ENCODE peak calls at places on chromosomes 2 and 18, in ten cellular contexts. X is K562, R is astrocyte, U is GM12878, E is GM23338, S is HCT116, K is fibroblast of lung, Z is DND-41, J is PC-3, C is MM.1S. T is an unnamed sample.

GRCh38 chr2:25879133-25879730 is 945 bp upstream of the ASXL2 start:
- DNase-seq in X (no peak), R (peak; percentile 70), U (no peak), E (no peak), S (no peak), K (peak; percentile 47), Z (no peak), J (peak; percentile 89), C (no peak), T (peak; percentile 45)

GRCh38 chr2:134367915-134368911 is 114.3 kb downstream of the MGAT5 start:
- DNase-seq in X (no peak), R (peak; percentile 82), U (no peak), E (no peak), S (no peak), K (peak; percentile 51), Z (peak; percentile 60), J (no peak), C (no peak), T (peak; percentile 18)

GRCh38 chr2:9112079-9112721 is 94.4 kb upstream of the ASAP2 start:
- DNase-seq in X (peak; percentile 76), R (peak; percentile 91), U (no peak), E (no peak), S (peak; percentile 57), K (peak; percentile 89), Z (no peak), J (peak; percentile 97), C (no peak), T (peak; percentile 85)

GRCh38 chr2:188937228-188938220 is 36.6 kb upstream of the COL3A1 start:
- DNase-seq in X (no peak), R (peak; percentile 47), U (no peak), E (no peak), S (no peak), K (peak; percentile 85), Z (no peak), J (peak; percentile 5), C (no peak), T (no peak)

GRCh38 chr2:232058063-232058877 is 96.8 kb downstream of the DIS3L2 start:
- DNase-seq in X (no peak), R (no peak), U (no peak), E (no peak), S (no peak), K (no peak), Z (no peak), J (no peak), C (no peak), T (no peak)

GRCh38 chr2:160721089-160722040 is 227.8 kb upstream of the RBMS1 start:
- DNase-seq in X (no peak), R (peak; percentile 62), U (no peak), E (no peak), S (no peak), K (no peak), Z (no peak), J (no peak), C (no peak), T (no peak)

GRCh38 chr2:183186296-183186695 is 62.1 kb downstream of the NUP35 start:
- DNase-seq in X (no peak), R (peak; percentile 51), U (no peak), E (no peak), S (no peak), K (no peak), Z (no peak), J (no peak), C (no peak), T (no peak)

GRCh38 chr2:170208967-170209366 is 31.0 kb downstream of the MYO3B start:
- DNase-seq in X (no peak), R (no peak), U (no peak), E (no peak), S (no peak), K (no peak), Z (no peak), J (no peak), C (no peak), T (no peak)

GRCh38 chr2:101823347-101823791 is 125.9 kb downstream of the MAP4K4 start:
- DNase-seq in X (peak; percentile 56), R (peak; percentile 75), U (no peak), E (peak; percentile 90), S (peak; percentile 16), K (peak; percentile 71), Z (peak; percentile 43), J (peak; percentile 67), C (peak; percentile 77), T (peak; percentile 75)
- H3K4me2 ChIP-seq in X (peak overlapping the region; percentile 16), R (peak overlapping the region; percentile 67), U (no peak overlapping the region), E (no peak overlapping the region), S (no peak overlapping the region), K (no peak overlapping the region), Z (no peak overlapping the region), J (peak overlapping the region; percentile 62), C (peak overlapping the region; percentile 46), T (peak overlapping the region; percentile 6)

GRCh38 chr18:60556326-60556725 is 183.8 kb upstream of the MC4R start:
- DNase-seq in X (no peak), R (no peak), U (no peak), E (no peak), S (no peak), K (no peak), Z (no peak), J (no peak), C (peak; percentile 58), T (no peak)
- TF ChIP-seq CTCF in X (no peak), R (no peak), U (no peak), E (no peak), S (no peak), K (no peak), Z (no peak), J (no peak), C (no peak), T (no peak)

DNA sequence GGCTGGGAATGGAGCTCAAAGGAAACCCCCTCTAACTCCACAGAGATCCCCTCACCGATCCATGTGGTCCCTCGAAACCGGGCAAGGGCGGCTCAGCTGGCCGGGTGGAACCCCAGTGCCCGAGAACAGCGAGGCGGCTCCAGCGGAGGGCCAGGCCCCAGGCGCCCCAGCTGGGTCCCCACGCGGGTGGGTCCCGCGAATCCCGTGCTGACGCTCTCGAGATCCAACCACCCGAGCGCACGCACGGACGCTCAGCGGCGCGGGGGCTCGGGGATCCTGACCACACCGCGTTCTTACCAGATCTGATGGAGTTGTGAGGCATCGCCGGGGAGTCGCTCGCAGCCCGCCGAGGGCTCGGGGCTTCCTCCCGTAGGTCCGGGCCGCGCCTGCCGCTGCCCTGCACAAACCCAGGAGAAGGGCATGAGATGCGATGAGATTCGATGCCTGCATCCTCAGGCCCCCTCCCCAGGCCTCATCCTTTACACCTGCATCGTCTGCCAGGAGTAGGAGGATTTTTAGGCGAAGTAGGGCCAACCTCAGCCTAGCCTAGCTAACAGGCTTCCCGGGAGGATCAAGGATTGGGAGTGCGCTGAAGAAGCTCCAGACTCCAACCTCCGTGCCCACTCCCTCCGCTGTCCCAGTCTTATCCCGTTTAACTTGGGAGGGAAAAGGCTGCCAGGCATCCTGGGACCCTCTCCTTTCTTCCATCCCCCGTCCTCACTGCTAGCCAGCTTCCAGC is 479 bp downstream of the PAX8 start:
- DNase-seq in X (no peak), R (no peak), U (no peak), E (peak; percentile 55), S (no peak), K (no peak), Z (no peak), J (no peak), C (no peak), T (no peak)
- TF ChIP-seq EZH2 in X (no peak), R (no peak), U (no peak), E (no peak), S (no peak), K (peak; percentile 58), Z (no peak), J (no peak), C (no peak), T (no peak)

DNA sequence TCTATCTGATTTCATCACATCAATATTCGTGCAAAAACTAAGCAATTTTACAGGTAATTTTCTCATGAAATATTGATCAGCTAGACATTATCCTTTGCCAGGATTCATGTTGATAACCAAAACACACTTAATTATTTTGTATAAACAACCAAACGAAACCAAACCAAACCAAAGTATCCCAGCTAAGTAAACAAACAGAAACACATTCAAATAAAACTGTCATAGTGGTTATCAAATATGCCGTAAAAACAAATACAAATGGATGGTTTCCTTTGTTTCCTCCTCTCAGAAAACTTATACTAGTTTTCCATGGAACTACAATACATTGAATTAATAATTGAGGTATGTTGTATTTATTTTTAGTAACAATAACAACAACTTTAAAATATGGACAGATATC is 777.4 kb downstream of the DSC3 start:
- DNase-seq in X (no peak), R (no peak), U (no peak), E (no peak), S (no peak), K (no peak), Z (no peak), J (peak; percentile 8), C (no peak), T (no peak)
- H3K4me2 ChIP-seq in X (no peak overlapping the region), R (no peak overlapping the region), U (no peak overlapping the region), E (no peak overlapping the region), S (no peak overlapping the region), K (no peak overlapping the region), Z (no peak overlapping the region), J (peak overlapping the region; percentile 40), C (peak overlapping the region; percentile 16), T (no peak overlapping the region)

GRCh38 chr2:28390857-28391563 is 1.6 kb upstream of the FOSL2 start:
- DNase-seq in X (peak; percentile 26), R (no peak), U (no peak), E (peak; percentile 55), S (no peak), K (no peak), Z (no peak), J (peak; percentile 60), C (peak; percentile 49), T (peak; percentile 90)

GRCh38 chr2:28391564-28392296 is 928 bp upstream of the FOSL2 start:
- DNase-seq in X (peak; percentile 41), R (peak; percentile 80), U (no peak), E (peak; percentile 80), S (peak; percentile 65), K (peak; percentile 95), Z (peak; percentile 67), J (peak; percentile 81), C (peak; percentile 87), T (peak; percentile 94)

GRCh38 chr2:28392297-28393114 is at the start of gene FOSL2:
- DNase-seq in X (peak; percentile 92), R (peak; percentile 99), U (peak; percentile 87), E (peak; percentile 95), S (peak; percentile 99), K (peak; percentile 100), Z (peak; percentile 96), J (peak; percentile 99), C (peak; percentile 97), T (peak; percentile 98)

GRCh38 chr2:28389399-28390240 is 3.0 kb upstream of the FOSL2 start:
- DNase-seq in X (peak; percentile 24), R (no peak), U (no peak), E (peak; percentile 47), S (no peak), K (no peak), Z (no peak), J (no peak), C (no peak), T (no peak)

DNA sequence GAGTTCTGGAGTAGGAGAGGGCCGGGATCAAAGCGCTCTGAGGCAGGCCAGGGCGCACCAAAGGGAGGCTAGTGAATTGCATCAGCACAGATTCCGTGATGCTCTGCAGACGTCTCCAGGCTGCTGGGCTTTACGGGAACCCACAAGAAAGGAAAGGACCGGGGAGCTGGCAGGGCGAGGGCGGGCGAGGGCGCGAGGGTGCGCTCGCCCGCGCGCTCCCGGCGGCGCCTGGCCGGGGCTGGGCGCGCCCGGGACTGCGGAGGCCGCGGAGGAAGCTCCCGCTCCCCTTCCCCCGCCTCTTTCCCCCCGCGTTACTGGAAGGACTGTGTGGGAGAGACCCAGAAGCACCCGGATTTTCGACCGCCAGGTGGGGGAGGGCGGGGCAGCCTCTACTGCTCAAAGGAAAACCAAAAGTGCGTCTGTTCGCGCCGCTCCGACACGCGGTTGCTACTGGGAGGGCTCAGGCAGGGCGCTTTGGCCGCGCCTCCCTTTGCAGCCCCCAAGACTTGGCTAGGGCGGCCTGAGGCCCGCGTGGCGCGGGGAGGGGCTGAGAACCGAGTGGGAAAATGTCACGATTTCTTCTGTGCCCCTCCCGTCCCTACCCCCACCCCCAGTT is 2.3 kb upstream of the FOSL2 start:
- DNase-seq in X (peak; percentile 74), R (peak; percentile 90), U (no peak), E (peak; percentile 77), S (peak; percentile 70), K (peak; percentile 95), Z (peak; percentile 91), J (peak; percentile 76), C (peak; percentile 88), T (peak; percentile 94)
- TF ChIP-seq CTCF in X (no peak), R (no peak), U (no peak), E (no peak), S (no peak), K (peak; percentile 28), Z (no peak), J (no peak), C (no peak), T (no peak)